ENCODE peak calls at places on chromosomes 11 and 22, in eight cellular contexts. E, R, I, L, H, X, T and A are unnamed samples.

GRCh38 chr11:61650781-61651571 is 29.2 kb upstream of the DAGLA start:
- DNase-seq in E (no peak), R (no peak), I (peak; percentile 79), L (no peak), H (no peak), X (no peak), T (no peak), A (peak; percentile 93)

GRCh38 chr11:1084561-1085439 is 10.1 kb downstream of the MUC2 start:
- DNase-seq in E (peak; percentile 47), R (no peak), I (no peak), L (no peak), H (no peak), X (no peak), T (no peak), A (no peak)

GRCh38 chr11:1120532-1121342 is 37.0 kb upstream of the MUC5AC start:
- DNase-seq in E (no peak), R (no peak), I (no peak), L (no peak), H (no peak), X (peak; percentile 4), T (no peak), A (no peak)

GRCh38 chr11:47616726-47617416 is 22.7 kb upstream of the C1QTNF4 start:
- DNase-seq in E (no peak), R (peak; percentile 75), I (peak; percentile 77), L (no peak), H (peak; percentile 90), X (no peak), T (peak; percentile 46), A (peak; percentile 39)

GRCh38 chr11:75344761-75345454 is 6.6 kb downstream of the ARRB1 start:
- DNase-seq in E (no peak), R (no peak), I (no peak), L (no peak), H (no peak), X (no peak), T (peak; percentile 58), A (no peak)

GRCh38 chr22:36743011-36743410 is 32.9 kb downstream of the IFT27 start:
- DNase-seq in E (peak; percentile 15), R (no peak), I (no peak), L (no peak), H (no peak), X (no peak), T (no peak), A (no peak)

GRCh38 chr22:20952544-20953341 is 14.3 kb upstream of the AIFM3 start:
- DNase-seq in E (no peak), R (no peak), I (no peak), L (no peak), H (no peak), X (no peak), T (no peak), A (peak; percentile 74)

GRCh38 chr11:128039140-128040021 is 548.0 kb downstream of the ETS1 start:
- DNase-seq in E (no peak), R (peak; percentile 45), I (no peak), L (no peak), H (peak; percentile 95), X (peak; percentile 21), T (peak; percentile 94), A (no peak)

GRCh38 chr11:86183694-86184093 is 60.9 kb upstream of the EED start:
- DNase-seq in E (no peak), R (peak; percentile 63), I (no peak), L (no peak), H (no peak), X (no peak), T (no peak), A (no peak)

GRCh38 chr11:131582021-131582531 is 211.7 kb downstream of the NTM start:
- DNase-seq in E (no peak), R (no peak), I (no peak), L (no peak), H (no peak), X (no peak), T (no peak), A (no peak)

GRCh38 chr11:60657880-60658279 is 41.5 kb upstream of the MS4A8 start:
- DNase-seq in E (no peak), R (no peak), I (peak; percentile 11), L (no peak), H (no peak), X (no peak), T (no peak), A (no peak)

GRCh38 chr11:100709233-100709999 is 22.3 kb downstream of the ARHGAP42 start:
- DNase-seq in E (no peak), R (peak; percentile 64), I (no peak), L (peak; percentile 9), H (no peak), X (no peak), T (peak; percentile 65), A (no peak)

GRCh38 chr11:96899971-96900370 is 510.2 kb downstream of the JRKL start:
- DNase-seq in E (no peak), R (no peak), I (no peak), L (no peak), H (no peak), X (no peak), T (no peak), A (no peak)

GRCh38 chr11:130653838-130654601 is 205.6 kb downstream of the ADAMTS15 start:
- DNase-seq in E (no peak), R (no peak), I (peak; percentile 14), L (no peak), H (peak; percentile 89), X (peak; percentile 85), T (peak; percentile 45), A (peak; percentile 52)

GRCh38 chr22:40156001-40156516 is 21.7 kb upstream of the TNRC6B start:
- DNase-seq in E (peak; percentile 63), R (peak; percentile 60), I (peak; percentile 74), L (no peak), H (peak; percentile 42), X (no peak), T (peak; percentile 87), A (peak; percentile 71)

GRCh38 chr11:76759092-76759491 is 24.1 kb upstream of the TSKU start:
- DNase-seq in E (no peak), R (no peak), I (no peak), L (no peak), H (no peak), X (no peak), T (no peak), A (no peak)

GRCh38 chr11:86240164-86240563 is 4.4 kb upstream of the EED start:
- DNase-seq in E (no peak), R (no peak), I (no peak), L (no peak), H (no peak), X (no peak), T (no peak), A (no peak)

DNA sequence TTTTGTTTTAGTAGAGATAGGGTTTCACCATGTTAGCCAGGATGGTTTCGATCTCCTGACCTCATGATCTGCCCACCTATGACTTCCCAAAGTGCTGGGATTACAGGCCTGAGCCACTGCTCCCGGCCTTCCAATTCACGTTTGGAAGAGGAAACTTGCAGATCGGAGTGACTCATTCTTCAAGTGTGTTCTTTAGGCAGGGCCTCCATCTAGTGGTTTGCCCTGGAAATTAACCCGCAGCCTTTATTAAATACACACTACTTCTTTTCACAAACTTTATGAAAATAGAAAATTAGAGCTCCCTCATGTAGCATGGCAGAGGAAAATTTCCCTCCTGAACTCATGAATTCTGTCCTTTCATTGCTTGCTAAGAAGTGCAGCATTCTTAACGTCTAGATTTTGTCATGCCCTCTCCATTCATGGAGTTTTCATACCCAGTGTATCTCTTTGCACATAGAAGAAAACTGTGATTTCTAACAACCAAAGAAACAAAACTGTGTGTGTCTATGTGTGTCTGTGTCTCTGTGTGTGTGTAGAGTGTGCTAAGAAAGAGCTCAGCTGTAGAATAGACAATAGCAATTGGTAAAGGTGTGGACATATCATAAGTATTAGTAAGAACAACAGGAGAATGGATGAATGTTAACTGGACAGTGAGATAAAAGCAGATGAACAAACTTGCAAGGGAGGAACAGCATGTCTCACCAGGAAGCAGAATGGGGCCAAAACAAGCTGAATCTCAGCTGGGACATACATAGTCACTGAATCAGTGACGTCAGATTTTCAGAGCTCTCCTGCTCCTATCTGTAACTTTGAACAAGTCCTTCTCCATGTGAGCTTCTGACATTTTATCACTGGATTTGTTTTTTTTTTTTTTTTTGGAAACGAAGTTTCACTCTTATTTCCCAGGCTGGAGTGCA is 118.4 kb downstream of the BBOX1 start:
- DNase-seq in E (no peak), R (peak; percentile 90), I (peak; percentile 84), L (no peak), H (peak; percentile 89), X (no peak), T (peak; percentile 76), A (peak; percentile 23)
- TF ChIP-seq CTCF in E (peak; percentile 92), R (peak; percentile 82), I (peak; percentile 91), L (peak; percentile 62), H (peak; percentile 85), X (peak; percentile 62), T (peak; percentile 77), A (peak; percentile 67)

DNA sequence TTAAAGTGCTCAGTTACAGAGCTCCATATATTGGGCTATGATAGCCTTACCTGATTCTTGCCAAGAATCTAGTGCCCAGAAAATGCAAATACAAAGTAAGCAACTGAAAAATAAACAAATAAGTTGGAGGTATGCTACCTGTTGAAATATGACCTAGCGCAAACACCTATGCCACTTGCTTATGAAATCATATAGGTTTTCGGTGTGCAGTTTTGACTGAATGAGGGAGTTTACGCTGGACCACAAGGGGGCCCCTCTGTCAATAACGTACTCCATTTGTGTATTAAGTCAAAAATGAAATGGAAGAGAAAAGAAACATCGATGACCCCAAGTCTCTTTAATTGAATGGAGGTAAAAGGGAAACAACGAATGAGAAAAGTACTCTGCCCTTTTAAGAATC is 84.9 kb upstream of the TRIM77 start:
- DNase-seq in E (no peak), R (no peak), I (no peak), L (no peak), H (no peak), X (no peak), T (peak; percentile 35), A (no peak)
- TF ChIP-seq CTCF in E (no peak), R (peak; percentile 42), I (peak; percentile 41), L (no peak), H (no peak), X (no peak), T (peak; percentile 58), A (no peak)

GRCh38 chr11:122020902-122021301 is 95.1 kb downstream of the BLID start:
- DNase-seq in E (no peak), R (peak; percentile 32), I (peak; percentile 38), L (no peak), H (peak; percentile 54), X (no peak), T (peak; percentile 46), A (no peak)
- TF ChIP-seq CTCF in E (peak; percentile 65), R (peak; percentile 72), I (peak; percentile 71), L (peak; percentile 22), H (peak; percentile 56), X (peak; percentile 59), T (peak; percentile 70), A (peak; percentile 10)

DNA sequence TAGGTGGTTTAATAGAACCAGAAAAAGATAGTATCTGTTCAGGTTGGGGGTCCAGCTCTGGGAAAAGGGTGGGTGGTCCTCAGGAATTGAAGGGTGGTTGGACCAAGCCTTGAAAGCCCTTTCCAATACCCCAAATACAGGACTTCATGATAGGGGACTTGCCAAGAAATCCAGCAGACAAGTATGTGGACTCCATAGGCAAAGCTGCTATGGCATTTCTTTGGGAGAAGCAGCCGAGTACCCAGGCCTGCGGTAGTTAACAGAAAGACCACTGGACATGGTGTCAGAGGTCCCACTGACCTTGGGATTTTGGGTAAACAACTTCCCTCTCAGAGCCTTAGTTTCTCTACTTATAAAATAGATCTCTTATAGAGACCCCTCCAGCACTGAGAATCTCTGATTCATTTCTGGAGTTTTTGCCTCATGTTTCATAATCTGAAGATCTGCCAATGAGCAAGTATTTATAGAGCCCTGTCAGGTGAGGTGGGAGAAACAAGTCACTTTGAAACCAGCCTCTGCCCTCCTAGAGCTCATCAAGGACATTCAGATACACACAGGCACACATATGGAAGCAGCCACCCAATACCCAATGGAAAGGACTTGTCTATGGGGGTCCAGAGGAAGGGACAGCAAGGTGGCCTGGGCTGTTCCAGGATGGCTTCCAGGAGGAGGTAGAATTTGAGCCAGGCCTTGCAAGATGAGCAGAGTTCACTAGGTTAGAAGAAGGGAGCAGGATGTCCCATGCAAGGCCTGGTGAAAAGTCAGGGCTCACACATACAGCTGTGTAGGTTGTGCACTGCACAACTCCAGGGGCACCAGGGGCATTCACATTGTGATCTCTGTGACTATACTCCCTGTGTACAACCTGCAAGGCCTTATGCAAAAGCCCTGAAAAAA is 31.0 kb upstream of the ACCSL start:
- DNase-seq in E (peak; percentile 22), R (no peak), I (no peak), L (no peak), H (peak; percentile 39), X (no peak), T (no peak), A (no peak)
- TF ChIP-seq CTCF in E (no peak), R (no peak), I (no peak), L (no peak), H (no peak), X (no peak), T (no peak), A (no peak)